ENCODE peak calls at places on chromosome 1, in seven cellular contexts. One of them, this sample, is unnamed.

GRCh38 chr1:244054247-244054923 is 3.3 kb downstream of the ZBTB18 start:
- DNase-seq in lower lobe of right lung: no peak
- DNase-seq in CD4-positive, alpha-beta T cell: no peak
- DNase-seq in K562: no peak
- DNase-seq in naive thymus-derived CD8-positive, alpha-beta T cell: no peak
- DNase-seq in heart right ventricle: no peak
- DNase-seq in HFFc6: no peak
- DNase-seq in this sample: no peak

GRCh38 chr1:96281491-96281890 is 440.1 kb upstream of the PTBP2 start:
- DNase-seq in lower lobe of right lung: no peak
- DNase-seq in CD4-positive, alpha-beta T cell: no peak
- DNase-seq in K562: no peak
- DNase-seq in naive thymus-derived CD8-positive, alpha-beta T cell: no peak
- DNase-seq in heart right ventricle: no peak
- DNase-seq in HFFc6: no peak
- DNase-seq in this sample: no peak

GRCh38 chr1:18819986-18820790 is 39.3 kb downstream of the TAS1R2 start:
- DNase-seq in lower lobe of right lung: no peak
- DNase-seq in CD4-positive, alpha-beta T cell: no peak
- DNase-seq in K562: no peak
- DNase-seq in naive thymus-derived CD8-positive, alpha-beta T cell: no peak
- DNase-seq in heart right ventricle: no peak
- DNase-seq in HFFc6: no peak
- DNase-seq in this sample: no peak

GRCh38 chr1:65668368-65668767 is 124.3 kb upstream of the PDE4B start:
- DNase-seq in lower lobe of right lung: no peak
- DNase-seq in CD4-positive, alpha-beta T cell: no peak
- DNase-seq in K562: no peak
- DNase-seq in naive thymus-derived CD8-positive, alpha-beta T cell: no peak
- DNase-seq in heart right ventricle: no peak
- DNase-seq in HFFc6: no peak
- DNase-seq in this sample: no peak

GRCh38 chr1:11730429-11730861 is 5.5 kb upstream of the AGTRAP start:
- DNase-seq in lower lobe of right lung: no peak
- DNase-seq in CD4-positive, alpha-beta T cell: no peak
- DNase-seq in K562: no peak
- DNase-seq in naive thymus-derived CD8-positive, alpha-beta T cell: peak
- DNase-seq in heart right ventricle: peak
- DNase-seq in HFFc6: no peak
- DNase-seq in this sample: no peak

GRCh38 chr1:101567582-101568189 is 330.9 kb downstream of the S1PR1 start:
- DNase-seq in lower lobe of right lung: peak
- DNase-seq in CD4-positive, alpha-beta T cell: peak
- DNase-seq in K562: peak
- DNase-seq in naive thymus-derived CD8-positive, alpha-beta T cell: peak
- DNase-seq in heart right ventricle: no peak
- DNase-seq in HFFc6: no peak
- DNase-seq in this sample: peak

GRCh38 chr1:169250795-169251194 is 116.8 kb downstream of the NME7 start:
- DNase-seq in lower lobe of right lung: no peak
- DNase-seq in CD4-positive, alpha-beta T cell: no peak
- DNase-seq in K562: no peak
- DNase-seq in naive thymus-derived CD8-positive, alpha-beta T cell: no peak
- DNase-seq in heart right ventricle: no peak
- DNase-seq in HFFc6: no peak
- DNase-seq in this sample: no peak

GRCh38 chr1:150562384-150563339 is 13.5 kb downstream of the ADAMTSL4 start:
- DNase-seq in lower lobe of right lung: no peak
- DNase-seq in CD4-positive, alpha-beta T cell: peak
- DNase-seq in K562: peak
- DNase-seq in naive thymus-derived CD8-positive, alpha-beta T cell: peak
- DNase-seq in heart right ventricle: no peak
- DNase-seq in HFFc6: no peak
- DNase-seq in this sample: no peak

GRCh38 chr1:231162300-231162969 is 577 bp downstream of the TRIM67 start:
- DNase-seq in lower lobe of right lung: peak
- DNase-seq in CD4-positive, alpha-beta T cell: no peak
- DNase-seq in K562: peak
- DNase-seq in naive thymus-derived CD8-positive, alpha-beta T cell: no peak
- DNase-seq in heart right ventricle: no peak
- DNase-seq in HFFc6: no peak
- DNase-seq in this sample: no peak

GRCh38 chr1:225449261-225449660 is 21.4 kb upstream of the LBR start:
- DNase-seq in lower lobe of right lung: no peak
- DNase-seq in CD4-positive, alpha-beta T cell: no peak
- DNase-seq in K562: no peak
- DNase-seq in naive thymus-derived CD8-positive, alpha-beta T cell: no peak
- DNase-seq in heart right ventricle: no peak
- DNase-seq in HFFc6: no peak
- DNase-seq in this sample: no peak

GRCh38 chr1:21537511-21537931 is 28.3 kb downstream of the ALPL start:
- DNase-seq in lower lobe of right lung: no peak
- DNase-seq in CD4-positive, alpha-beta T cell: no peak
- DNase-seq in K562: no peak
- DNase-seq in naive thymus-derived CD8-positive, alpha-beta T cell: no peak
- DNase-seq in heart right ventricle: peak
- DNase-seq in HFFc6: no peak
- DNase-seq in this sample: no peak

GRCh38 chr1:3943123-3943431 is 43.0 kb upstream of the C1orf174 start:
- DNase-seq in lower lobe of right lung: no peak
- DNase-seq in CD4-positive, alpha-beta T cell: no peak
- DNase-seq in K562: no peak
- DNase-seq in naive thymus-derived CD8-positive, alpha-beta T cell: no peak
- DNase-seq in heart right ventricle: no peak
- DNase-seq in HFFc6: no peak
- DNase-seq in this sample: no peak

GRCh38 chr1:43799656-43800629 is 92.6 kb downstream of the ST3GAL3 start:
- DNase-seq in lower lobe of right lung: no peak
- DNase-seq in CD4-positive, alpha-beta T cell: no peak
- DNase-seq in K562: peak
- DNase-seq in naive thymus-derived CD8-positive, alpha-beta T cell: no peak
- DNase-seq in heart right ventricle: no peak
- DNase-seq in HFFc6: peak
- DNase-seq in this sample: no peak

GRCh38 chr1:36084502-36085115 is 715 bp downstream of the TEKT2 start:
- DNase-seq in lower lobe of right lung: no peak
- DNase-seq in CD4-positive, alpha-beta T cell: no peak
- DNase-seq in K562: no peak
- DNase-seq in naive thymus-derived CD8-positive, alpha-beta T cell: no peak
- DNase-seq in heart right ventricle: no peak
- DNase-seq in HFFc6: no peak
- DNase-seq in this sample: no peak

GRCh38 chr1:56666112-56666608 is 21.0 kb downstream of the PRKAA2 start:
- DNase-seq in lower lobe of right lung: no peak
- DNase-seq in CD4-positive, alpha-beta T cell: no peak
- DNase-seq in K562: no peak
- DNase-seq in naive thymus-derived CD8-positive, alpha-beta T cell: no peak
- DNase-seq in heart right ventricle: no peak
- DNase-seq in HFFc6: no peak
- DNase-seq in this sample: no peak

GRCh38 chr1:217435159-217435558 is 195.7 kb downstream of the GPATCH2 start:
- DNase-seq in lower lobe of right lung: no peak
- DNase-seq in CD4-positive, alpha-beta T cell: no peak
- DNase-seq in K562: no peak
- DNase-seq in naive thymus-derived CD8-positive, alpha-beta T cell: no peak
- DNase-seq in heart right ventricle: no peak
- DNase-seq in HFFc6: no peak
- DNase-seq in this sample: no peak

GRCh38 chr1:209248649-209249279 is 334.8 kb upstream of the CAMK1G start:
- DNase-seq in lower lobe of right lung: no peak
- DNase-seq in CD4-positive, alpha-beta T cell: peak
- DNase-seq in K562: peak
- DNase-seq in naive thymus-derived CD8-positive, alpha-beta T cell: peak
- DNase-seq in heart right ventricle: peak
- DNase-seq in HFFc6: peak
- DNase-seq in this sample: peak

This sample was measured in COLO829.